ENCODE peak calls at places on chromosomes 4 and X, in nine cellular contexts. U is amygdala; Y is OCI-LY7; D is COR-L47; E is CD4-positive, CD25-positive, alpha-beta regulatory T cell; K is ACHN; T is AG09309; X is NCI-H1092; S is activated gamma-delta T cell. R is an unnamed sample.

GRCh38 chr4:107640157-107640556 is 79.9 kb downstream of the PAPSS1 start:
- DNase-seq in E (no peak), X (no peak), D (no peak), U (no peak), Y (no peak), S (no peak), T (no peak), K (no peak), R (no peak)

GRCh38 chrX:11665144-11666040 is at the start of gene ARHGAP6:
- DNase-seq in K (peak), D (no peak), E (no peak), X (no peak), U (no peak), T (no peak), Y (no peak), S (peak), R (no peak)

GRCh38 chr4:129246850-129247542 is 151.0 kb downstream of the C4orf33 start:
- DNase-seq in T (no peak), S (no peak), Y (no peak), D (peak), E (no peak), X (peak), K (no peak), U (no peak), R (no peak)

GRCh38 chr4:122928930-122929329 is 6.5 kb upstream of the NUDT6 start:
- DNase-seq in D (no peak), S (no peak), T (no peak), U (no peak), E (no peak), Y (no peak), X (no peak), K (no peak), R (no peak)

GRCh38 chr4:25069014-25069413 is 38.3 kb upstream of the LGI2 start:
- DNase-seq in X (no peak), E (no peak), Y (no peak), D (no peak), S (no peak), U (no peak), K (no peak), T (no peak), R (no peak)

GRCh38 chr4:151671541-151672059 is 89.2 kb downstream of the GATB start:
- DNase-seq in U (no peak), S (no peak), D (no peak), X (no peak), T (no peak), Y (no peak), E (no peak), K (no peak), R (no peak)

GRCh38 chr4:18342847-18343246 is 321.3 kb upstream of the LCORL start:
- DNase-seq in K (no peak), S (no peak), Y (no peak), T (no peak), X (no peak), D (no peak), E (no peak), U (no peak), R (no peak)

GRCh38 chr4:116598155-116598979 is 487.0 kb downstream of the TRAM1L1 start:
- DNase-seq in K (no peak), U (no peak), S (no peak), Y (no peak), E (no peak), X (no peak), T (no peak), D (no peak), R (no peak)

GRCh38 chr4:150381671-150382427 is 200.1 kb upstream of the MAB21L2 start:
- DNase-seq in D (no peak), U (no peak), T (no peak), K (no peak), Y (no peak), X (no peak), S (no peak), E (no peak), R (no peak)

GRCh38 chr4:76760214-76760613 is 137.7 kb downstream of the SOWAHB start:
- DNase-seq in X (no peak), S (no peak), D (no peak), Y (no peak), E (no peak), U (no peak), K (no peak), T (no peak), R (no peak)

GRCh38 chr4:3114377-3114776 is 39.9 kb downstream of the HTT start:
- DNase-seq in K (no peak), S (no peak), Y (no peak), E (no peak), D (no peak), U (no peak), T (peak), X (no peak), R (no peak)

GRCh38 chrX:100643943-100644587 is at the start of gene SRPX2:
- DNase-seq in K (peak), U (no peak), X (no peak), E (no peak), T (peak), S (no peak), D (no peak), Y (no peak), R (no peak)

GRCh38 chr4:173333658-173334084 is 487 bp downstream of the HMGB2 start:
- DNase-seq in Y (peak), K (peak), X (peak), T (no peak), U (peak), D (peak), E (peak), S (peak), R (peak)

GRCh38 chrX:76428243-76429130 is 977 bp downstream of the MAGEE1 start:
- DNase-seq in K (no peak), U (peak), D (no peak), S (peak), E (peak), T (no peak), Y (no peak), X (peak), R (no peak)

GRCh38 chr4:102824398-102824797 is 3.0 kb downstream of the UBE2D3 start:
- DNase-seq in T (no peak), S (no peak), U (no peak), K (no peak), E (no peak), D (no peak), X (no peak), Y (no peak), R (no peak)

GRCh38 chr4:1015179-1015578 is 3.8 kb downstream of the FGFRL1 start:
- DNase-seq in D (no peak), T (no peak), K (no peak), E (no peak), U (peak), X (no peak), S (no peak), Y (no peak), R (no peak)

GRCh38 chrX:153381684-153382532 is 19.2 kb downstream of the PNMA6E start:
- DNase-seq in T (peak), K (peak), U (peak), E (peak), Y (peak), D (peak), X (peak), S (no peak), R (peak)

GRCh38 chrX:131081772-131082755 is 23.9 kb downstream of the ARHGAP36 start:
- DNase-seq in D (no peak), T (no peak), U (no peak), Y (no peak), X (no peak), E (no peak), S (no peak), K (no peak), R (no peak)

GRCh38 chr4:30436394-30436793 is 283.8 kb upstream of the PCDH7 start:
- DNase-seq in D (no peak), U (no peak), E (no peak), T (no peak), X (no peak), K (no peak), S (no peak), Y (no peak), R (no peak)

GRCh38 chrX:134625315-134625718 is 33.0 kb downstream of the PLAC1 start:
- DNase-seq in X (no peak), Y (no peak), D (no peak), S (no peak), E (no peak), U (no peak), K (no peak), T (no peak), R (no peak)

GRCh38 chr4:188403272-188403671 is 264.0 kb downstream of the TRIML1 start:
- DNase-seq in D (no peak), X (no peak), S (no peak), Y (no peak), K (peak), U (no peak), T (no peak), E (no peak), R (no peak)

GRCh38 chr4:19051751-19052296 is 1030.3 kb upstream of the LCORL start:
- DNase-seq in E (no peak), D (no peak), X (peak), U (no peak), S (no peak), K (no peak), T (no peak), Y (no peak), R (no peak)

GRCh38 chr4:148445071-148445902 is 3.1 kb upstream of the NR3C2 start:
- DNase-seq in E (peak), S (peak), X (no peak), D (peak), K (no peak), U (peak), T (no peak), Y (peak), R (peak)